ENCODE peak calls at places on chromosomes 13 and 19, in five cellular contexts. K, I, C, B and W are unnamed samples.

GRCh38 chr13:42486711-42487198 is 87.2 kb upstream of the TNFSF11 start:
- DNase-seq in K (no peak), I (peak), C (no peak), B (peak), W (peak)

GRCh38 chr13:65638572-65639168 is 1591.5 kb downstream of the PCDH9 start:
- DNase-seq in K (no peak), I (peak), C (peak), B (peak), W (peak)

GRCh38 chr13:35826626-35827254 is 304.4 kb downstream of the DCLK1 start:
- DNase-seq in K (no peak), I (no peak), C (peak), B (no peak), W (no peak)

GRCh38 chr19:18239303-18239702 is 13.1 kb upstream of the PDE4C start:
- DNase-seq in K (no peak), I (no peak), C (peak), B (no peak), W (no peak)

GRCh38 chr13:105196052-105196451 is 1339.4 kb downstream of the EFNB2 start:
- DNase-seq in K (no peak), I (peak), C (peak), B (peak), W (no peak)

GRCh38 chr13:41952749-41953148 is 8.2 kb downstream of the VWA8 start:
- DNase-seq in K (no peak), I (no peak), C (no peak), B (no peak), W (no peak)

GRCh38 chr19:35764432-35765315 is 6.7 kb downstream of the PROSER3 start:
- DNase-seq in K (no peak), I (no peak), C (no peak), B (no peak), W (no peak)

GRCh38 chr19:12481781-12482504 is 2.7 kb downstream of the ZNF709 start:
- DNase-seq in K (no peak), I (no peak), C (no peak), B (no peak), W (no peak)

GRCh38 chr19:3001235-3001800 is 24.0 kb downstream of the TLE6 start:
- DNase-seq in K (no peak), I (no peak), C (no peak), B (no peak), W (no peak)

GRCh38 chr19:4506449-4507149 is 11.7 kb downstream of the PLIN4 start:
- DNase-seq in K (no peak), I (peak), C (no peak), B (peak), W (no peak)

GRCh38 chr19:48695743-48696352 is at the start of gene FUT2:
- DNase-seq in K (no peak), I (no peak), C (peak), B (no peak), W (no peak)

GRCh38 chr19:4456566-4456842 is 1.1 kb downstream of the UBXN6 start:
- DNase-seq in K (no peak), I (no peak), C (peak), B (peak), W (no peak)

GRCh38 chr19:49835562-49835961 is 15.4 kb upstream of the PTOV1 start:
- DNase-seq in K (no peak), I (no peak), C (no peak), B (no peak), W (no peak)

GRCh38 chr13:74205313-74205690 is 71.1 kb upstream of the KLF12 start:
- DNase-seq in K (no peak), I (no peak), C (no peak), B (no peak), W (no peak)

GRCh38 chr19:51552996-51553725 is 17.9 kb upstream of the ZNF175 start:
- DNase-seq in K (peak), I (no peak), C (peak), B (peak), W (no peak)

GRCh38 chr13:80244574-80244973 is 96.4 kb downstream of the SPRY2 start:
- DNase-seq in K (no peak), I (no peak), C (no peak), B (no peak), W (no peak)

GRCh38 chr19:5340637-5341447 is at the start of gene PTPRS:
- DNase-seq in K (peak), I (no peak), C (peak), B (peak), W (peak)

GRCh38 chr13:31756346-31756745 is 17.0 kb downstream of the RXFP2 start:
- DNase-seq in K (no peak), I (peak), C (no peak), B (peak), W (no peak)

GRCh38 chr19:4388171-4389063 is 11.9 kb downstream of the SH3GL1 start:
- DNase-seq in K (no peak), I (no peak), C (no peak), B (peak), W (no peak)

GRCh38 chr13:82092312-82092711 is 1751.4 kb upstream of the SPRY2 start:
- DNase-seq in K (no peak), I (no peak), C (no peak), B (no peak), W (no peak)

GRCh38 chr19:55347442-55348009 is 7.0 kb downstream of the COX6B2 start:
- DNase-seq in K (no peak), I (no peak), C (peak), B (no peak), W (no peak)

GRCh38 chr19:1856698-1857603 is 6.4 kb downstream of the KLF16 start:
- DNase-seq in K (peak), I (no peak), C (peak), B (peak), W (no peak)

GRCh38 chr13:34591801-34592454 is 350.1 kb upstream of the NBEA start:
- DNase-seq in K (no peak), I (no peak), C (no peak), B (no peak), W (no peak)

GRCh38 chr13:73989244-73989843 is 144.9 kb downstream of the KLF12 start:
- DNase-seq in K (no peak), I (no peak), C (no peak), B (no peak), W (no peak)

GRCh38 chr13:29849731-29850212 is 645 bp downstream of the UBL3 start:
- DNase-seq in K (no peak), I (no peak), C (peak), B (peak), W (no peak)

GRCh38 chr19:53461866-53462265 is 5.7 kb upstream of the ZNF813 start:
- DNase-seq in K (no peak), I (no peak), C (no peak), B (no peak), W (no peak)

GRCh38 chr13:31846984-31847752 is 107.8 kb downstream of the RXFP2 start:
- DNase-seq in K (no peak), I (no peak), C (no peak), B (no peak), W (no peak)

GRCh38 chr19:2053601-2054389 is 2.8 kb upstream of the MKNK2 start:
- DNase-seq in K (no peak), I (no peak), C (no peak), B (no peak), W (no peak)

GRCh38 chr13:112752711-112753541 is 63.1 kb downstream of the ATP11A start:
- DNase-seq in K (no peak), I (no peak), C (no peak), B (no peak), W (no peak)
- TF ChIP-seq CTCF in K (no peak), I (no peak), C (no peak), B (no peak), W (no peak)

GRCh38 chr13:21175656-21176194 is 627 bp downstream of the SKA3 start:
- DNase-seq in K (no peak), I (no peak), C (no peak), B (no peak), W (no peak)

GRCh38 chr13:21176982-21177284 is 475 bp downstream of the MRPL57 start:
- DNase-seq in K (no peak), I (no peak), C (no peak), B (no peak), W (no peak)

GRCh38 chr13:21176195-21176981 is at the start of the genes MRPL57 and SKA3:
- DNase-seq in K (peak), I (peak), C (peak), B (peak), W (peak)

DNA sequence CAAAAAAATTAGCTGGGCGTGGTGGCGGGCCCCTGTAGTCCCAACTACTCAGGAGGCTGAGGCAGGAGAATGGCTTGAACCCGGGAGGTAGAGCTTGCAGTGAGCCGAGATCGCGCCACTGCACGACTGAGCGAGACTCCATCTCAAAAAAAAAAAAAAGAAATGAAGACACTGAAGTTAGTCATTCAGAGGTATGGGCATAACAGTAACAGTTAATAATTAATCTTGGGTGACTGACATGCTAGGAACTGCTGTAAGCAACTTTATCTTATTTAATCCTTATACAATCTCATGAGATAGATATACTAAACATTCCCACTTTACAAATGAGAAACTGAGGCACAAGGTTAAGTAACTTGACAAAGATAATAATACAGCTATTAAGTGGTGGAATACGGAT is 4.9 kb downstream of the SKA3 start:
- DNase-seq in K (no peak), I (no peak), C (no peak), B (no peak), W (no peak)
- TF ChIP-seq CTCF in K (no peak), I (no peak), C (no peak), B (no peak), W (no peak)

GRCh38 chr13:112062619-112063308 is 4.2 kb upstream of the SOX1 start:
- DNase-seq in K (no peak), I (no peak), C (peak), B (no peak), W (no peak)
- TF ChIP-seq CTCF in K (no peak), I (no peak), C (peak), B (no peak), W (no peak)

GRCh38 chr13:33109801-33110200 is 93.6 kb downstream of the KL start:
- DNase-seq in K (peak), I (no peak), C (peak), B (no peak), W (no peak)
- TF ChIP-seq CTCF in K (peak), I (no peak), C (peak), B (peak), W (peak)

GRCh38 chr13:23790591-23791170 is 98.5 kb downstream of the MIPEP start:
- DNase-seq in K (no peak), I (peak), C (no peak), B (peak), W (peak)
- TF ChIP-seq CTCF in K (no peak), I (no peak), C (no peak), B (peak), W (no peak)

GRCh38 chr19:46815833-46816627 is 27.6 kb upstream of the SLC1A5 start:
- DNase-seq in K (no peak), I (no peak), C (no peak), B (no peak), W (no peak)
- TF ChIP-seq CTCF in K (no peak), I (no peak), C (no peak), B (no peak), W (no peak)

GRCh38 chr13:87087741-87088140 is 583.4 kb upstream of the SLITRK5 start:
- DNase-seq in K (no peak), I (no peak), C (no peak), B (no peak), W (no peak)
- TF ChIP-seq CTCF in K (no peak), I (no peak), C (no peak), B (no peak), W (no peak)

DNA sequence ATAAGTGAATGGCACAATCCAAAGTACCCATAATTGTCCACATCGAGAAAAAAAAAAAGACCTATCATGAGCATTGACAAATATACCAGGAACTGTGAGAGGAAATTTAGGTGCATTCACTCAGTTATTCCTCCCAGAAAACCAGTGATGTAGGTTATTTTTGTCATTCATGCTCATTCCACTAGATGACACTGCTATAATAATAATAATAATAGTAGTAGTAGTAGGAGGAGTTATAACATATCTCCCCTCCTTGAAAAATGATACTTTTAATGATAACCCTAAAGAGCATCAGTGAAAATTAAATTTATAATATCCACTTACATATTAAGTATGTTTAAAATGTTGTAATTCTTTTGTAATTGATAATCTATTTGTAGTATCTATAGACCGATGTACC is 463.9 kb upstream of the MIR17HG start:
- DNase-seq in K (no peak), I (no peak), C (no peak), B (no peak), W (no peak)
- TF ChIP-seq CTCF in K (no peak), I (no peak), C (no peak), B (no peak), W (no peak)

DNA sequence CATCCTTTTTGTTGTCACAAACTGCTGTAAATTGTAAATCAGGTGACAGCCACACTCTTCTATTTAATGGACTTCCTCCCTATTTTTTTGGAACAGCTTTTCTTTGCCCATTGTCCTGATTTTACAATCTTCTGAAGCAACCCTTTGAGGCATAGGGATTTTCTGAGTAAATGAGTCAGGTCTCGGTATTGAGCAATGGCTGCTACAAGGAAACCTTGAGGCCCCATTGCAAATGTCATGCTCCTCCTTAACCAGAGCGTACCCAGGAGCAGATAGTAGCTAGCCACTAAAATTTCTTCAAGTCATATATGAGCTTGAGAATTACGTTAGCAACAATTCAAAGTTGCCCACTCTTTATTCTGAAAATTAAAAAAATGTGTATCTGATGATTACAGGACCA is 263.4 kb downstream of the COG6 start:
- DNase-seq in K (no peak), I (no peak), C (no peak), B (no peak), W (no peak)
- TF ChIP-seq CTCF in K (no peak), I (no peak), C (no peak), B (no peak), W (no peak)